ENCODE peak calls at places on chromosome 5, in ten cellular contexts. S is left ventricle myocardium inferior, E is fibroblast of pulmonary artery, A is GM12865, C is GM23338, D is prostate gland, L is WTC11, V is B cell, Z is ascending aorta, B is RWPE1. N is an unnamed sample.

GRCh38 chr5:28143519-28143918 is 1105.1 kb upstream of the CDH9 start:
- DNase-seq in V (no peak), L (no peak), S (no peak), E (no peak), Z (no peak), C (no peak), D (no peak), B (no peak), A (no peak), N (no peak)

GRCh38 chr5:154943527-154943926 is 2.7 kb downstream of the MRPL22 start:
- DNase-seq in L (no peak), A (no peak), V (no peak), Z (no peak), D (no peak), S (no peak), B (no peak), E (no peak), C (no peak), N (no peak)

GRCh38 chr5:144390133-144390532 is 219.5 kb downstream of the KCTD16 start:
- DNase-seq in Z (no peak), E (peak; percentile 15), A (no peak), B (peak; percentile 41), V (no peak), D (no peak), C (peak; percentile 57), S (no peak), L (peak; percentile 16), N (no peak)

GRCh38 chr5:107455111-107455544 is 215.6 kb downstream of the EFNA5 start:
- DNase-seq in L (no peak), C (no peak), V (no peak), Z (no peak), S (no peak), D (no peak), B (peak; percentile 57), A (no peak), E (no peak), N (no peak)

GRCh38 chr5:73273379-73274050 is 100.5 kb downstream of the TMEM174 start:
- DNase-seq in L (no peak), C (no peak), S (no peak), V (no peak), D (no peak), E (no peak), Z (no peak), B (no peak), A (no peak), N (no peak)

GRCh38 chr5:105554613-105555169 is 1992.1 kb upstream of the NUDT12 start:
- DNase-seq in B (no peak), E (peak; percentile 2), A (no peak), C (no peak), S (no peak), Z (no peak), V (no peak), D (no peak), L (no peak), N (no peak)

GRCh38 chr5:127648997-127649550 is at the start of gene CTXN3:
- DNase-seq in S (no peak), V (no peak), E (no peak), Z (no peak), B (peak; percentile 33), L (no peak), A (no peak), D (peak; percentile 58), C (no peak), N (no peak)

GRCh38 chr5:18397393-18397792 is 763.1 kb downstream of the TAF11L14 start:
- DNase-seq in Z (no peak), B (no peak), C (no peak), D (no peak), E (no peak), A (no peak), L (no peak), V (no peak), S (no peak), N (no peak)

GRCh38 chr5:72388652-72389051 is 68.5 kb downstream of the PTCD2 start:
- DNase-seq in B (no peak), Z (no peak), D (no peak), A (no peak), C (no peak), V (no peak), S (peak; percentile 39), L (no peak), E (peak; percentile 44), N (no peak)

GRCh38 chr5:127320032-127320945 is 29.7 kb downstream of the MEGF10 start:
- DNase-seq in L (no peak), D (no peak), C (peak; percentile 38), B (no peak), Z (no peak), E (peak; percentile 14), S (no peak), V (no peak), A (peak; percentile 75), N (no peak)

GRCh38 chr5:119270955-119271757 is 84.7 kb upstream of the TNFAIP8 start:
- DNase-seq in A (no peak), B (no peak), D (peak; percentile 52), C (no peak), L (no peak), V (no peak), E (no peak), S (no peak), Z (no peak), N (no peak)

GRCh38 chr5:79069488-79070001 is at the start of the genes BHMT2 and DMGDH:
- DNase-seq in S (peak; percentile 34), L (no peak), A (no peak), C (peak; percentile 56), B (no peak), Z (no peak), E (peak; percentile 25), D (no peak), V (no peak), N (no peak)

GRCh38 chr5:166436857-166437256 is 1854.6 kb upstream of the WWC1 start:
- DNase-seq in B (peak; percentile 74), L (no peak), Z (no peak), E (peak; percentile 41), S (no peak), A (no peak), D (no peak), C (no peak), V (no peak), N (no peak)

GRCh38 chr5:68055686-68056085 is 159.9 kb upstream of the PIK3R1 start:
- DNase-seq in V (no peak), A (no peak), B (no peak), Z (no peak), E (no peak), C (peak; percentile 15), L (no peak), D (no peak), S (no peak), N (no peak)
- TF ChIP-seq CTCF in V (no peak), A (no peak), B (no peak), Z (no peak), E (peak; percentile 4), C (peak; percentile 17), L (no peak), D (no peak), S (no peak), N (no peak)

GRCh38 chr5:136424835-136425694 is 59.7 kb upstream of the TRPC7 start:
- DNase-seq in C (peak; percentile 95), Z (no peak), L (peak; percentile 95), E (peak; percentile 61), B (peak; percentile 64), D (peak; percentile 69), S (peak; percentile 61), V (peak; percentile 4), A (peak; percentile 76), N (peak; percentile 71)
- TF ChIP-seq CTCF in C (peak; percentile 98), Z (peak; percentile 2), L (peak; percentile 90), E (peak; percentile 82), B (peak; percentile 61), D (peak; percentile 55), S (peak; percentile 72), V (peak; percentile 10), A (peak; percentile 91), N (peak; percentile 76)

GRCh38 chr5:177432905-177433657 is 6.6 kb downstream of the GRK6 start:
- DNase-seq in V (no peak), E (no peak), L (no peak), C (no peak), Z (no peak), S (no peak), B (no peak), A (no peak), D (no peak), N (no peak)

GRCh38 chr5:177434437-177434836 is 8.0 kb downstream of the GRK6 start:
- DNase-seq in B (no peak), E (no peak), V (no peak), D (no peak), C (no peak), S (no peak), Z (no peak), L (no peak), A (peak; percentile 7), N (no peak)

GRCh38 chr5:177434942-177435738 is 8.7 kb downstream of the GRK6 start:
- DNase-seq in E (no peak), S (no peak), B (no peak), A (no peak), V (no peak), C (no peak), Z (no peak), L (no peak), D (no peak), N (no peak)

GRCh38 chr5:177432143-177432904 is 5.8 kb downstream of the GRK6 start:
- DNase-seq in Z (no peak), V (no peak), C (no peak), L (no peak), S (peak; percentile 64), E (no peak), D (no peak), B (no peak), A (no peak), N (no peak)

GRCh38 chr5:177433658-177434217 is 7.3 kb downstream of the GRK6 start:
- DNase-seq in V (no peak), A (no peak), C (no peak), Z (no peak), L (no peak), B (no peak), S (no peak), D (no peak), E (no peak), N (no peak)
- TF ChIP-seq CTCF in V (no peak), A (no peak), C (no peak), Z (no peak), L (no peak), B (no peak), S (no peak), D (no peak), E (no peak), N (no peak)

DNA sequence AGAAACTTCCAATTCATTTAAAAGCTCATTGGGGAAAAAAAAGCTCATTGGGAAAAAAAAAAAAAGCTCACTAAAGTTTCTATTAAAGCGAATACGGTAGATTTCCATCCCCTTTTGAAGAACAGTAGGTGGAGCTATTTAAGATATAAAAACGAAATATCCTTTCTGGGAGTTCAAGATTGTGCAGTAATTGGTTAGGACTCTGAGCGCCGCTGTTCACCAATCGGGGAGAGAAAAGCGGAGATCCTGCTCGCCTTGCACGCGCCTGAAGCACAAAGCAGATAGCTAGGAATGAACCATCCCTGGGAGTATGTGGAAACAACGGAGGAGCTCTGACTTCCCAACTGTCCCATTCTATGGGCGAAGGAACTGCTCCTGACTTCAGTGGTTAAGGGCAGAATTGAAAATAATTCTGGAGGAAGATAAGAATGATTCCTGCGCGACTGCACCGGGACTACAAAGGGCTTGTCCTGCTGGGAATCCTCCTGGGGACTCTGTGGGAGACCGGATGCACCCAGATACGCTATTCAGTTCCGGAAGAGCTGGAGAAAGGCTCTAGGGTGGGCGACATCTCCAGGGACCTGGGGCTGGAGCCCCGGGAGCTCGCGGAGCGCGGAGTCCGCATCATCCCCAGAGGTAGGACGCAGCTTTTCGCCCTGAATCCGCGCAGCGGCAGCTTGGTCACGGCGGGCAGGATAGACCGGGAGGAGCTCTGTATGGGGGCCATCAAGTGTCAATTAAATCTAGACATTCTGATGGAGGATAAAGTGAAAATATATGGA is at the start of gene PCDHGA12:
- DNase-seq in B (peak; percentile 60), S (peak; percentile 50), A (peak; percentile 91), L (no peak), C (peak; percentile 42), V (peak; percentile 47), Z (no peak), E (peak; percentile 98), D (no peak), N (peak; percentile 85)
- TF ChIP-seq CTCF in B (no peak), S (peak; percentile 70), A (peak; percentile 75), L (no peak), C (peak; percentile 44), V (peak; percentile 68), Z (peak; percentile 4), E (peak; percentile 78), D (peak; percentile 41), N (peak; percentile 9)

N was measured in GM10248.